ENCODE peak calls at places on chromosome 1, in five cellular contexts. One of them, this sample, is unnamed.

GRCh38 chr1:119829636-119830035 is 18.4 kb upstream of the REG4 start:
- DNase-seq in GM13976: no peak
- DNase-seq in osteocyte: no peak
- DNase-seq in pancreas: no peak
- DNase-seq in GM12878: no peak
- DNase-seq in this sample: no peak

GRCh38 chr1:167714851-167715652 is 6.7 kb upstream of the MPZL1 start:
- DNase-seq in GM13976: peak; percentile 82
- DNase-seq in osteocyte: peak; percentile 93
- DNase-seq in pancreas: peak; percentile 84
- DNase-seq in GM12878: peak; percentile 97
- DNase-seq in this sample: peak; percentile 69

GRCh38 chr1:246035060-246035531 is 472.0 kb downstream of the SMYD3 start:
- DNase-seq in GM13976: no peak
- DNase-seq in osteocyte: no peak
- DNase-seq in pancreas: no peak
- DNase-seq in GM12878: no peak
- DNase-seq in this sample: no peak

GRCh38 chr1:157496121-157496526 is 56.2 kb downstream of the FCRL5 start:
- DNase-seq in GM13976: peak; percentile 49
- DNase-seq in osteocyte: peak; percentile 69
- DNase-seq in pancreas: no peak
- DNase-seq in GM12878: no peak
- DNase-seq in this sample: no peak

GRCh38 chr1:234925440-234926251 is 203.0 kb downstream of the TOMM20 start:
- DNase-seq in GM13976: no peak
- DNase-seq in osteocyte: no peak
- DNase-seq in pancreas: no peak
- DNase-seq in GM12878: peak; percentile 40
- DNase-seq in this sample: no peak

GRCh38 chr1:163866539-163866938 is 544.8 kb downstream of the NUF2 start:
- DNase-seq in GM13976: no peak
- DNase-seq in osteocyte: no peak
- DNase-seq in pancreas: no peak
- DNase-seq in GM12878: no peak
- DNase-seq in this sample: no peak

GRCh38 chr1:118948351-118948750 is 39.8 kb downstream of the TBX15 start:
- DNase-seq in GM13976: no peak
- DNase-seq in osteocyte: no peak
- DNase-seq in pancreas: no peak
- DNase-seq in GM12878: no peak
- DNase-seq in this sample: no peak

GRCh38 chr1:20785907-20786309 is 1.2 kb downstream of the HP1BP3 start:
- DNase-seq in GM13976: no peak
- DNase-seq in osteocyte: no peak
- DNase-seq in pancreas: no peak
- DNase-seq in GM12878: no peak
- DNase-seq in this sample: no peak

GRCh38 chr1:17141441-17142197 is 22.4 kb upstream of the PADI2 start:
- DNase-seq in GM13976: no peak
- DNase-seq in osteocyte: no peak
- DNase-seq in pancreas: no peak
- DNase-seq in GM12878: peak; percentile 85
- DNase-seq in this sample: no peak

GRCh38 chr1:67689267-67690017 is 4.4 kb downstream of the GADD45A start:
- DNase-seq in GM13976: no peak
- DNase-seq in osteocyte: no peak
- DNase-seq in pancreas: no peak
- DNase-seq in GM12878: no peak
- DNase-seq in this sample: no peak

GRCh38 chr1:56406821-56407220 is 172.5 kb downstream of the PLPP3 start:
- DNase-seq in GM13976: no peak
- DNase-seq in osteocyte: no peak
- DNase-seq in pancreas: no peak
- DNase-seq in GM12878: no peak
- DNase-seq in this sample: no peak

GRCh38 chr1:56410405-56410804 is 169.0 kb downstream of the PLPP3 start:
- DNase-seq in GM13976: no peak
- DNase-seq in osteocyte: no peak
- DNase-seq in pancreas: no peak
- DNase-seq in GM12878: no peak
- DNase-seq in this sample: no peak

GRCh38 chr1:56411021-56411420 is 168.3 kb downstream of the PLPP3 start:
- DNase-seq in GM13976: no peak
- DNase-seq in osteocyte: no peak
- DNase-seq in pancreas: no peak
- DNase-seq in GM12878: no peak
- DNase-seq in this sample: no peak

GRCh38 chr1:56411484-56412180 is 167.7 kb downstream of the PLPP3 start:
- DNase-seq in GM13976: no peak
- DNase-seq in osteocyte: no peak
- DNase-seq in pancreas: peak; percentile 52
- DNase-seq in GM12878: no peak
- DNase-seq in this sample: no peak

GRCh38 chr1:56409112-56409691 is 170.2 kb downstream of the PLPP3 start:
- DNase-seq in GM13976: peak; percentile 36
- DNase-seq in osteocyte: no peak
- DNase-seq in pancreas: peak; percentile 60
- DNase-seq in GM12878: no peak
- DNase-seq in this sample: peak; percentile 34
- TF ChIP-seq CTCF in GM13976: peak; percentile 18
- TF ChIP-seq CTCF in osteocyte: peak; percentile 12
- TF ChIP-seq CTCF in pancreas: peak; percentile 40
- TF ChIP-seq CTCF in GM12878: peak; percentile 52
- TF ChIP-seq CTCF in this sample: no peak

GRCh38 chr1:162696286-162696862 is 64.1 kb downstream of the DDR2 start:
- DNase-seq in GM13976: no peak
- DNase-seq in osteocyte: peak; percentile 86
- DNase-seq in pancreas: peak; percentile 35
- DNase-seq in GM12878: no peak
- DNase-seq in this sample: no peak
- TF ChIP-seq CTCF in GM13976: no peak
- TF ChIP-seq CTCF in osteocyte: no peak
- TF ChIP-seq CTCF in pancreas: no peak
- TF ChIP-seq CTCF in GM12878: no peak
- TF ChIP-seq CTCF in this sample: no peak

DNA sequence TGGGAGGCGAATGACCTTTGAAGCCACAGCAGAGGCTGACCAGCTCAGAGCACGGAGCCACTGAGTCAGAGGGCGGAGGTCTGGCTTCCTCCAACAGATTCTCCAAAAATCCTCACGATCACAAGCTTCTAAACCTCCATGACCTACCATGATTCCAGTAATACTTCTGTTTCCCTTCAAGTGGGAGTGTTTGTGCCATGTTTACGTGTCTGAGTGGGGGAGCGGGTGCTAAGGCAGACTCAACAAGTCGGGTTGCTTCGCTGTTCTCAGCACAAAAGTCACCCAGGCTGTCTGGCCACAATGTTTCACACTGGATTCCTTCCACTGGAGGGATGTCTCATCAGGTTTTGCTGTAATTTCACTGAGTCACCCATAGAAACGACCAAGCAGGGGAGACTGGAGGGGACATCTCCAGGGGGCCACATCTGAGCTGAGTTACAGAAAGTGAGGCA is 86.2 kb downstream of the SLC66A1 start:
- DNase-seq in GM13976: no peak
- DNase-seq in osteocyte: no peak
- DNase-seq in pancreas: no peak
- DNase-seq in GM12878: no peak
- DNase-seq in this sample: no peak
- TF ChIP-seq CTCF in GM13976: no peak
- TF ChIP-seq CTCF in osteocyte: peak; percentile 52
- TF ChIP-seq CTCF in pancreas: no peak
- TF ChIP-seq CTCF in GM12878: no peak
- TF ChIP-seq CTCF in this sample: no peak

GRCh38 chr1:231938211-231938610 is 311.6 kb downstream of the DISC1 start:
- DNase-seq in GM13976: no peak
- DNase-seq in osteocyte: no peak
- DNase-seq in pancreas: no peak
- DNase-seq in GM12878: no peak
- DNase-seq in this sample: no peak
- TF ChIP-seq CTCF in GM13976: no peak
- TF ChIP-seq CTCF in osteocyte: no peak
- TF ChIP-seq CTCF in pancreas: no peak
- TF ChIP-seq CTCF in GM12878: no peak
- TF ChIP-seq CTCF in this sample: no peak

DNA sequence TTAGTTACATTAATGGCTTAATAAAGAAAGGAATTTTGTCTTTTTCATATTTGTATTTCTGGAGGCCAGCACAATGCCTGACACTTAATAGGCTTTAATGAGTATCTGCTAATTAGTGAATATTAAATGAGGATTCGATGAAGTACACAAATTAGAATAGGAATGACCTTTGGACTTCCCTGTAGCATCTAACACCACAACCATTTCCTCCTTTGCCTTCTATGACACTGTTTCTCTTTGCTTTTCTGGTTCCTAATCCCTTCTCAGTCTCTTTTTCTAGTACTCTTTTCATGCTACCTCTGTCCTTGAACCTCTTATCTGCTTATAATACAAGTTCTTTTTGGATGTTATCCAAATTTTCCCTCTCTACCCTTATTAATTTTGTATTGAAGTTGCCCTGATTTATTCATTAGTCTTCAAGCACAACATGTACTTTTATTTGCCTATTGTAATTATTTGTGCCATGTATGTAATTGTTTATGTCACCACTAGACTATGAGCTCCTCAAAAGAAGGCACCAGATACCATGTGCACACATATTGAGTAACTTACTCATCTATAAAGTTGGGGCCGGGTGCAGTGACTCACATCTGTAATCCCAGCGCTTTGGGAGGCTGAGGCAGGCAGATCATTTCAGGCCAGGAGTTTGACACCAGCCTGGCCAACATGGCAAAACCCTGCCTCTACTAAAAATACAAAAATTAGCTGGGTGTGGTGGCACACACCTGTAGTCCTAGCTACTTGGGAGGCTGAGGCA is 23.8 kb downstream of the RPS27 start:
- DNase-seq in GM13976: no peak
- DNase-seq in osteocyte: no peak
- DNase-seq in pancreas: no peak
- DNase-seq in GM12878: no peak
- DNase-seq in this sample: no peak
- TF ChIP-seq CTCF in GM13976: no peak
- TF ChIP-seq CTCF in osteocyte: no peak
- TF ChIP-seq CTCF in pancreas: no peak
- TF ChIP-seq CTCF in GM12878: no peak
- TF ChIP-seq CTCF in this sample: no peak

GRCh38 chr1:58555393-58555792 is 8.9 kb upstream of the OMA1 start:
- DNase-seq in GM13976: no peak
- DNase-seq in osteocyte: no peak
- DNase-seq in pancreas: no peak
- DNase-seq in GM12878: no peak
- DNase-seq in this sample: no peak

GRCh38 chr1:58549231-58549958 is 2.9 kb upstream of the OMA1 start:
- DNase-seq in GM13976: no peak
- DNase-seq in osteocyte: no peak
- DNase-seq in pancreas: no peak
- DNase-seq in GM12878: no peak
- DNase-seq in this sample: no peak

GRCh38 chr1:58548381-58548780 is 1.9 kb upstream of the OMA1 start:
- DNase-seq in GM13976: no peak
- DNase-seq in osteocyte: no peak
- DNase-seq in pancreas: no peak
- DNase-seq in GM12878: no peak
- DNase-seq in this sample: no peak

GRCh38 chr1:58546520-58547308 is at the start of gene OMA1:
- DNase-seq in GM13976: peak; percentile 95
- DNase-seq in osteocyte: peak; percentile 99
- DNase-seq in pancreas: peak; percentile 98
- DNase-seq in GM12878: peak; percentile 83
- DNase-seq in this sample: peak; percentile 98

GRCh38 chr1:58551741-58552140 is 5.2 kb upstream of the OMA1 start:
- DNase-seq in GM13976: no peak
- DNase-seq in osteocyte: no peak
- DNase-seq in pancreas: no peak
- DNase-seq in GM12878: no peak
- DNase-seq in this sample: no peak
- TF ChIP-seq CTCF in GM13976: no peak
- TF ChIP-seq CTCF in osteocyte: no peak
- TF ChIP-seq CTCF in pancreas: no peak
- TF ChIP-seq CTCF in GM12878: no peak
- TF ChIP-seq CTCF in this sample: no peak

DNA sequence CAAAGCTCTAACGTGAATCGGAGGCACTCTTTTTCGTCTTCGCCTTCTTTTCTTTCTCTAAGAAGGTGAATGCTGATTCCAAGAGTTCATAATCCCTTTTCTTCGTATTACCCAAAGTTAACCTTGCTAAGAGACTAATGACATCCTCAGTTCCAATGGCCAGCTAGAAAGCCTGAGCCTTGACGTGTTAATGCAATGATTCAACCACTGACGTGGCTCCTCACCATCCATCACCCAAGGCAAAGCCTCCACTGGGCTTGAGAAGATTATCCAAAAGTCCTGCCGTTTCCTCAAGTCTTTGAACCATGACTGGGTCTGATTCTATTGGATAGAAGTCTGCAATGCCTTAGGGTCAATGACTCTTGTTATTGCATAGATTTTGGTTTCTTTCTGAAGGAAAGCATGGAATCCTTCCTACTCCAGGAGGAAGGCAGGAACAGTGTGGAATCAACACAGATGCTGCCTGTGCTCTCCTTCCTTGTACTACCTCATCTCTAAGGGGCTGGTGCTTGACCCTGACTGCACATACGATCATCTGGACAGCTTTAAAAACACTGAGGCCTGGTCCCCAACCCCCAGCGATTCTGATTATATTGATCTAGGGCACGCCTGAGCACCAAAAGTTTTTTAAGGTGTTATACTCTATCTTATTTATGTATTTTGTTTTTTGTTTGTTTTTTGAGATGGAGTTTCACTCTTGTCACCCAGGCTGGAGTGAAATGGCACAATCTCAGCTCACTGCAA is 69.3 kb upstream of the ANGPTL1 start:
- DNase-seq in GM13976: no peak
- DNase-seq in osteocyte: no peak
- DNase-seq in pancreas: no peak
- DNase-seq in GM12878: no peak
- DNase-seq in this sample: no peak
- TF ChIP-seq CTCF in GM13976: no peak
- TF ChIP-seq CTCF in osteocyte: no peak
- TF ChIP-seq CTCF in pancreas: no peak
- TF ChIP-seq CTCF in GM12878: no peak
- TF ChIP-seq CTCF in this sample: no peak

GRCh38 chr1:58816072-58816746 is 32.4 kb upstream of the JUN start:
- DNase-seq in GM13976: peak; percentile 92
- DNase-seq in osteocyte: peak; percentile 95
- DNase-seq in pancreas: peak; percentile 90
- DNase-seq in GM12878: peak; percentile 53
- DNase-seq in this sample: peak; percentile 85
- TF ChIP-seq CTCF in GM13976: peak; percentile 28
- TF ChIP-seq CTCF in osteocyte: no peak
- TF ChIP-seq CTCF in pancreas: no peak
- TF ChIP-seq CTCF in GM12878: peak; percentile 24
- TF ChIP-seq CTCF in this sample: no peak

DNA sequence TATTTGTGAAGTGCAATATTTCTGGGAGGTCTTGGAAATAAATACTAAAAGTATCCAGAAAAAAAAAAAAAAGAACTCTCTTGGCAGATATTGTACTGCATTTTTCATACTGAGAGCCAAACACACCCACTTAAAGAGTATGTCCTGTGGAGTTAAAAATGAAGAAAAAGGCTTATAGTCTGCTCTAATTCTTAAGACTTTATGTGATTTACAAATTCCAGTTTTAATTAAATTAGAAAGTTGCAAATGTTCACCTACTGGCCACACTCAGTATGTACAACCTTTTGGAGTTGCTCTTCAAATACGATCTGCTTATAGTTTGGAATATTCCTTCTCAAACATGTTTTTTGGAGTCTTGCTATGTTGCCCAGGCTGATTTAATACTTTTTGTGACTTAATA is 107.6 kb downstream of the LEPR start:
- DNase-seq in GM13976: no peak
- DNase-seq in osteocyte: no peak
- DNase-seq in pancreas: no peak
- DNase-seq in GM12878: no peak
- DNase-seq in this sample: no peak
- TF ChIP-seq CTCF in GM13976: no peak
- TF ChIP-seq CTCF in osteocyte: peak; percentile 34
- TF ChIP-seq CTCF in pancreas: no peak
- TF ChIP-seq CTCF in GM12878: no peak
- TF ChIP-seq CTCF in this sample: no peak